ENCODE peak calls at places on chromosomes 3 and 15, in six cellular contexts. R, F, Z, A, P and Y are unnamed samples.

GRCh38 chr3:70308760-70309159 is 3.7 kb downstream of the MDFIC2 start:
- DNase-seq in A (peak), P (no peak), F (no peak), Z (no peak), R (peak), Y (no peak)

GRCh38 chr15:39171944-39172368 is 408.9 kb upstream of the THBS1 start:
- DNase-seq in F (no peak), R (peak), A (peak), Z (peak), P (peak), Y (peak)

GRCh38 chr3:106913111-106913698 is 464.0 kb upstream of the CCDC54 start:
- DNase-seq in A (no peak), P (no peak), R (peak), F (no peak), Z (no peak), Y (no peak)

GRCh38 chr15:68598171-68599152 is 19.7 kb downstream of the CORO2B start:
- DNase-seq in R (no peak), P (no peak), A (no peak), Z (no peak), F (no peak), Y (no peak)

GRCh38 chr15:101167791-101168462 is 83.9 kb downstream of the CHSY1 start:
- DNase-seq in R (no peak), P (peak), F (peak), Z (peak), A (peak), Y (no peak)

GRCh38 chr3:19543212-19543841 is 390.7 kb downstream of the EFHB start:
- DNase-seq in F (no peak), Z (no peak), P (no peak), A (peak), R (peak), Y (no peak)

GRCh38 chr15:67520276-67520975 is 505 bp upstream of the C15orf61 start:
- DNase-seq in F (no peak), P (no peak), Z (no peak), A (no peak), R (peak), Y (no peak)

GRCh38 chr3:135008326-135008725 is 213.3 kb downstream of the EPHB1 start:
- DNase-seq in P (no peak), F (no peak), Z (no peak), A (no peak), R (no peak), Y (no peak)

GRCh38 chr15:42021593-42021992 is 751 bp upstream of the PLA2G4E start:
- DNase-seq in A (no peak), F (no peak), P (no peak), Z (no peak), R (no peak), Y (no peak)

GRCh38 chr3:98259707-98260106 is 4.3 kb upstream of the OR5H6 start:
- DNase-seq in P (no peak), R (peak), F (no peak), Z (no peak), A (peak), Y (no peak)

GRCh38 chr3:52442409-52443267 is 2.3 kb downstream of the SEMA3G start:
- DNase-seq in F (no peak), Z (no peak), P (no peak), A (no peak), R (no peak), Y (no peak)

GRCh38 chr3:98945006-98945626 is 43.6 kb upstream of the DCBLD2 start:
- DNase-seq in P (no peak), A (no peak), Z (no peak), R (no peak), F (no peak), Y (no peak)

GRCh38 chr3:62214850-62215249 is 158.5 kb downstream of the FEZF2 start:
- DNase-seq in P (no peak), R (peak), F (peak), Z (no peak), A (no peak), Y (no peak)

GRCh38 chr3:23302276-23302675 is 99.1 kb downstream of the UBE2E2 start:
- DNase-seq in A (no peak), R (no peak), Z (no peak), F (no peak), P (no peak), Y (no peak)

GRCh38 chr3:13706451-13706850 is 157.5 kb downstream of the FBLN2 start:
- DNase-seq in F (no peak), P (peak), Z (peak), R (no peak), A (no peak), Y (no peak)

GRCh38 chr15:40843183-40843884 is 514 bp upstream of the SPINT1 start:
- DNase-seq in F (no peak), P (no peak), A (no peak), Z (no peak), R (peak), Y (no peak)

GRCh38 chr3:49666592-49666991 is 7.6 kb upstream of the APEH start:
- DNase-seq in P (peak), R (peak), A (no peak), F (no peak), Z (no peak), Y (no peak)

GRCh38 chr15:96448923-96449322 is 118.4 kb downstream of the NR2F2 start:
- DNase-seq in Z (no peak), R (no peak), P (no peak), F (no peak), A (no peak), Y (no peak)

GRCh38 chr3:33099701-33100100 is 2.8 kb upstream of the GLB1 start:
- DNase-seq in P (no peak), R (no peak), Z (no peak), F (no peak), A (no peak), Y (no peak)

GRCh38 chr3:142275856-142276255 is 50.5 kb upstream of the GK5 start:
- DNase-seq in F (no peak), Z (no peak), R (no peak), P (no peak), A (peak), Y (peak)

GRCh38 chr15:85865070-85865684 is 70.5 kb upstream of the KLHL25 start:
- DNase-seq in A (peak), F (peak), P (peak), Z (no peak), R (peak), Y (no peak)

GRCh38 chr3:157542711-157543485 is 39.7 kb upstream of the VEPH1 start:
- DNase-seq in P (peak), Z (peak), R (peak), F (peak), A (no peak), Y (no peak)

GRCh38 chr3:177364236-177364635 is 167.0 kb upstream of the TBL1XR1 start:
- DNase-seq in P (no peak), A (no peak), R (no peak), F (no peak), Z (no peak), Y (no peak)

GRCh38 chr3:79354179-79354688 is 413.6 kb downstream of the ROBO1 start:
- DNase-seq in R (no peak), Z (no peak), A (no peak), P (no peak), F (no peak), Y (no peak)

GRCh38 chr3:165443664-165444063 is 247.5 kb upstream of the SLITRK3 start:
- DNase-seq in F (no peak), R (no peak), Z (no peak), A (no peak), P (no peak), Y (no peak)

GRCh38 chr3:13277130-13277783 is 142.9 kb downstream of the NUP210 start:
- DNase-seq in A (no peak), P (no peak), R (no peak), F (no peak), Z (no peak), Y (no peak)

GRCh38 chr3:37477275-37477674 is 302.9 kb upstream of the LRRFIP2 start:
- DNase-seq in R (no peak), F (no peak), Z (no peak), P (peak), A (no peak), Y (no peak)

GRCh38 chr3:183532620-183533409 is 22.7 kb downstream of the KLHL6 start:
- DNase-seq in R (peak), Z (no peak), F (no peak), P (no peak), A (no peak), Y (no peak)

GRCh38 chr3:67083277-67083676 is 85.2 kb downstream of the KBTBD8 start:
- DNase-seq in R (no peak), P (no peak), F (no peak), A (peak), Z (no peak), Y (no peak)
- H3K4me3 ChIP-seq in R (no peak), P (no peak), F (no peak), A (no peak), Z (no peak), Y (no peak)

GRCh38 chr3:6791161-6791560 is 69.8 kb upstream of the GRM7 start:
- DNase-seq in R (no peak), A (no peak), P (no peak), F (no peak), Z (no peak), Y (no peak)
- TF ChIP-seq CTCF in R (no peak), A (no peak), P (no peak), F (no peak), Z (no peak), Y (no peak)

GRCh38 chr15:80099246-80099645 is 39.8 kb downstream of the ZFAND6 start:
- DNase-seq in P (no peak), R (no peak), A (no peak), Z (no peak), F (no peak), Y (no peak)
- H3K4me3 ChIP-seq in P (no peak), R (no peak), A (no peak), Z (no peak), F (no peak), Y (no peak)

GRCh38 chr15:75455424-75455981 is 4.0 kb upstream of the SIN3A start:
- DNase-seq in P (peak), A (peak), Z (peak), R (peak), F (peak), Y (no peak)

GRCh38 chr15:75455982-75456531 is 4.6 kb upstream of the SIN3A start:
- DNase-seq in Z (peak), P (no peak), A (peak), F (no peak), R (peak), Y (no peak)

GRCh38 chr15:75453703-75454470 is 2.4 kb upstream of the SIN3A start:
- DNase-seq in A (peak), F (peak), Z (peak), P (peak), R (peak), Y (peak)

GRCh38 chr15:75452968-75453702 is 1.6 kb upstream of the SIN3A start:
- DNase-seq in F (peak), R (peak), P (peak), A (peak), Z (peak), Y (no peak)

GRCh38 chr15:75454471-75455418 is 3.3 kb upstream of the SIN3A start:
- DNase-seq in Z (no peak), R (peak), A (peak), F (peak), P (peak), Y (no peak)
- TF ChIP-seq CTCF in Z (no peak), R (no peak), A (no peak), F (no peak), P (no peak), Y (no peak)

GRCh38 chr3:51386852-51387229 is 1.8 kb downstream of the MANF start:
- DNase-seq in F (peak), Z (no peak), R (no peak), P (no peak), A (no peak), Y (no peak)
- H3K4me3 ChIP-seq in F (no peak), Z (no peak), R (peak), P (peak), A (peak), Y (peak)